ENCODE peak calls at places on chromosomes 16 and 17, in five cellular contexts. One of them, this sample, is unnamed.

GRCh38 chr17:7311110-7311698 is 3.8 kb downstream of the EIF5A start:
- DNase-seq in endodermal cell: no peak
- DNase-seq in Peyer's patch: no peak
- DNase-seq in NCI-H2081: no peak
- DNase-seq in WTC11: no peak
- DNase-seq in this sample: no peak

GRCh38 chr17:61490540-61490975 is 38.3 kb downstream of the TBX4 start:
- DNase-seq in NCI-H2081: no peak
- DNase-seq in Peyer's patch: no peak
- DNase-seq in endodermal cell: no peak
- DNase-seq in WTC11: no peak
- DNase-seq in this sample: no peak

GRCh38 chr17:6069611-6070279 is 434 bp upstream of the WSCD1 start:
- DNase-seq in endodermal cell: no peak
- DNase-seq in WTC11: no peak
- DNase-seq in Peyer's patch: no peak
- DNase-seq in NCI-H2081: no peak
- DNase-seq in this sample: no peak

GRCh38 chr16:720990-721764 is at the start of gene ANTKMT:
- DNase-seq in endodermal cell: peak; percentile 96
- DNase-seq in Peyer's patch: peak; percentile 89
- DNase-seq in WTC11: peak; percentile 97
- DNase-seq in NCI-H2081: peak; percentile 89
- DNase-seq in this sample: peak; percentile 61

GRCh38 chr16:84096447-84097005 is 20.2 kb downstream of the MBTPS1 start:
- DNase-seq in Peyer's patch: no peak
- DNase-seq in endodermal cell: no peak
- DNase-seq in NCI-H2081: no peak
- DNase-seq in WTC11: no peak
- DNase-seq in this sample: no peak

GRCh38 chr16:23597003-23597756 is 1.1 kb upstream of the NDUFAB1 start:
- DNase-seq in NCI-H2081: no peak
- DNase-seq in endodermal cell: peak; percentile 86
- DNase-seq in WTC11: peak; percentile 52
- DNase-seq in Peyer's patch: peak; percentile 43
- DNase-seq in this sample: peak; percentile 8

GRCh38 chr16:54431041-54431996 is 144.7 kb upstream of the IRX3 start:
- DNase-seq in Peyer's patch: no peak
- DNase-seq in WTC11: no peak
- DNase-seq in NCI-H2081: no peak
- DNase-seq in endodermal cell: no peak
- DNase-seq in this sample: no peak

GRCh38 chr16:88505405-88506082 is 52.5 kb downstream of the ZFPM1 start:
- DNase-seq in endodermal cell: peak; percentile 79
- DNase-seq in NCI-H2081: peak; percentile 75
- DNase-seq in WTC11: peak; percentile 65
- DNase-seq in Peyer's patch: peak; percentile 73
- DNase-seq in this sample: peak; percentile 16

GRCh38 chr17:46135879-46136562 is 57.2 kb downstream of the KANSL1 start:
- DNase-seq in WTC11: no peak
- DNase-seq in endodermal cell: no peak
- DNase-seq in NCI-H2081: no peak
- DNase-seq in Peyer's patch: no peak
- DNase-seq in this sample: peak; percentile 61

GRCh38 chr17:17696871-17697633 is 15.8 kb downstream of the RAI1 start:
- DNase-seq in endodermal cell: no peak
- DNase-seq in Peyer's patch: no peak
- DNase-seq in WTC11: no peak
- DNase-seq in NCI-H2081: no peak
- DNase-seq in this sample: no peak

GRCh38 chr17:14582996-14583395 is 282.1 kb downstream of the HS3ST3B1 start:
- DNase-seq in endodermal cell: no peak
- DNase-seq in Peyer's patch: no peak
- DNase-seq in NCI-H2081: no peak
- DNase-seq in WTC11: no peak
- DNase-seq in this sample: no peak

GRCh38 chr16:1705688-1706385 is at the start of gene MAPK8IP3:
- DNase-seq in Peyer's patch: peak; percentile 84
- DNase-seq in WTC11: peak; percentile 92
- DNase-seq in NCI-H2081: peak; percentile 88
- DNase-seq in endodermal cell: peak; percentile 98
- DNase-seq in this sample: peak; percentile 82

This sample was measured in DMS 273 treated with DMSO at 0.1 percent for 48 hours.